ENCODE peak calls at places on chromosomes 16 and 17, in four cellular contexts. Z is BE2C; J is CD4-positive, alpha-beta T cell; D is A549. A is an unnamed sample.

GRCh38 chr16:80084614-80085013 is 456.2 kb upstream of the DYNLRB2 start:
- DNase-seq in Z (no peak), D (peak; percentile 75), J (no peak), A (peak; percentile 7)

GRCh38 chr16:87435399-87436224 is 43.5 kb downstream of the MAP1LC3B start:
- DNase-seq in Z (no peak), J (no peak), D (no peak), A (peak; percentile 46)

GRCh38 chr17:38469875-38470274 is 41.6 kb downstream of the ARHGAP23 start:
- DNase-seq in Z (no peak), D (no peak), J (no peak), A (no peak)

GRCh38 chr16:68041783-68042182 is 18.7 kb downstream of the DUS2 start:
- DNase-seq in D (no peak), J (no peak), Z (no peak), A (no peak)

GRCh38 chr17:59427996-59428395 is 96.5 kb downstream of the YPEL2 start:
- DNase-seq in D (no peak), J (no peak), Z (no peak), A (no peak)

GRCh38 chr16:85245307-85246172 is 133.3 kb upstream of the CIBAR2 start:
- DNase-seq in D (peak; percentile 69), J (peak; percentile 23), Z (peak; percentile 76), A (peak; percentile 88)

GRCh38 chr17:76789235-76789788 is 51.4 kb downstream of the MFSD11 start:
- DNase-seq in J (no peak), D (no peak), Z (peak; percentile 62), A (no peak)

GRCh38 chr16:31001507-31002251 is 8.8 kb downstream of the STX1B start:
- DNase-seq in Z (no peak), D (no peak), J (no peak), A (no peak)

GRCh38 chr17:37194208-37194607 is 181.6 kb upstream of the C17orf78 start:
- DNase-seq in D (peak; percentile 24), J (no peak), Z (no peak), A (no peak)

GRCh38 chr16:50285406-50286003 is 19.2 kb downstream of the ADCY7 start:
- DNase-seq in D (no peak), Z (no peak), J (no peak), A (peak; percentile 38)

GRCh38 chr16:64437706-64438329 is 684.0 kb downstream of the CDH11 start:
- DNase-seq in J (no peak), Z (peak; percentile 75), D (no peak), A (no peak)
- H3K9me3 ChIP-seq in J (no peaks in the 10 kb centered on the region), Z (no peaks in the 10 kb centered on the region), D (no peaks in the 10 kb centered on the region), A (peaks cover 4% of the 10 kb centered on the region)

GRCh38 chr16:28981517-28981916 is 3.3 kb upstream of the LAT start:
- DNase-seq in Z (peak; percentile 34), J (no peak), D (peak; percentile 61), A (peak; percentile 33)
- TF ChIP-seq CTCF in Z (peak; percentile 82), J (peak; percentile 42), D (peak; percentile 37), A (peak; percentile 60)

GRCh38 chr16:3306078-3306477 is 781 bp downstream of the ZNF75A start:
- DNase-seq in D (no peak), Z (no peak), J (no peak), A (no peak)
- H3K9me3 ChIP-seq in D (peaks cover 92% of the 10 kb centered on the region), Z (peaks cover 7% of the 10 kb centered on the region), J (peaks cover 43% of the 10 kb centered on the region), A (peaks cover 77% of the 10 kb centered on the region)

DNA sequence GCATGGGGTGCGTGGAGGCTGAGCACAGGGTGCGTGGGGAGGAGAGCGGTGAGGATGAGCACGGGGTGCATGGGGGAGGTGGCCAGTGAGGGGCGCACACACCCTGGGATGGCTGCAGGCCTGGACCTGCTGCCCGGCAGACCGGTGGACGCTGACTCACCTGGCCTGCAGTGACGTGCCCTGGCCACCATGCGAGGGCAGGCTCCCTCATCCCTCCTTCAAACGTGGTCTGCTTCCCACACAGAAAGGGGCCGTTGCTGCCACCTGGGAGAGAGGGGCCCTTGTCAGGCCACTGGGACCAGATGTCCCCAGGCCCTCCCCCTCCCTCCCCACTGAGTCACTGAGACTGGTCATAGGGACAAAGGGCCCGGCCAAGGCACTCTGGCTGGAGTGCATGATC is 20.1 kb upstream of the APRT start:
- DNase-seq in D (no peak), J (no peak), Z (no peak), A (no peak)
- TF ChIP-seq CTCF in D (no peak), J (no peak), Z (no peak), A (no peak)

DNA sequence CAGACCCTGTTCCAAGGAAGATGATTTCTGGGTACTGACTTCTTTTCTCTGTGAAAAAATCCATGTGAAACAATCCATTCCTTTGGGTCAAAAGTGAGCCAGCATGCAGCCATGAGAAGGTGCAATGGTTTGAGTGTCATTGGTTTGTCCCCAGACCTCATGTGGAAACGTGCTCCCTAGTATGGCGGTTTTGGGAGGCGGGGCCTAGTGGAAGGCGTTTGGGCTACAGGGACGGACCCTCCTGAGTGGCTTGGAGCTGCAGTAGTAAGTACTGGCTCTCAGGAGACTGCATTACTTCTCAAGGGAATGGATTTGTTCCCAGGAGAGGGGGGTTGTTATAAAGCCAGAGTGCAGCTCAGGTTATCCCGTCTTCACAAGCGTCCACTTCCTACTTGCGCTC is 19.4 kb downstream of the ELAC2 start:
- DNase-seq in D (no peak), J (no peak), Z (no peak), A (no peak)
- H3K9me3 ChIP-seq in D (no peaks in the 10 kb centered on the region), J (no peaks in the 10 kb centered on the region), Z (no peaks in the 10 kb centered on the region), A (no peaks in the 10 kb centered on the region)

GRCh38 chr17:44323359-44324091 is 1.1 kb downstream of the SLC25A39 start:
- DNase-seq in Z (no peak), D (no peak), J (no peak), A (no peak)

GRCh38 chr17:44327715-44328449 is 3.3 kb upstream of the SLC25A39 start:
- DNase-seq in J (no peak), Z (no peak), D (no peak), A (no peak)

GRCh38 chr17:44324571-44325275 is at the start of gene SLC25A39:
- DNase-seq in Z (peak; percentile 96), J (peak; percentile 91), D (peak; percentile 97), A (peak; percentile 85)

GRCh38 chr17:44324092-44324570 is 492 bp downstream of the SLC25A39 start:
- DNase-seq in J (no peak), D (no peak), Z (no peak), A (no peak)

DNA sequence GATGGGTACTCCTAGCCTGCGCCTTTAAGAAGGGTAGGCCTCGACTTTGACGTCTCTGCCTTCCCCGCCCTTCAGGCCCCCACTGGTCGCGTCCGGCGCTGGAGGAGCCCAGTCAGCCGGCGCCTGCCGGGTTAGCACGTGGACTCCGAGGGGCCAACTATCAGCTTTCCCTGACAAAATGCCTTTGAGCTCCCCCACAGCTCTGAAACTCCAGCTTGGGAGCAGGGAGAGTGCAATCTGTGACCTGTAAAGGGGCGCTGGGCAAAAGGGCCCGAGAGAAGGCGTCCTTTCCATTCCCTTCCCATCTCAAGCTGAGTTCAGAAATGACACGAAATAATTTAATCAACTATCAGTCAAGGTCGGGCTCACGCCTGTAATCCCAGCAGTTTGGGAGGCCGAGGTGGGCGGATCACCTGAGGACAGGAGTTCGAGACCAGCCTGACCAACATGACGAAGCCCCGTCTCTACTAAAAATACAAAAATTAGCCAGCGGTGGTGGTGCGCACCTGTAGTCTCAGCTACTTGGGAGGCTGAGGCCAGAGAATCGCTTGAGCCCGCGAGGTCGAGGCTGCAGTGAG is 2.3 kb upstream of the SLC25A39 start:
- DNase-seq in Z (peak; percentile 96), J (peak; percentile 87), D (peak; percentile 99), A (peak; percentile 95)
- TF ChIP-seq CTCF in Z (no peak), J (no peak), D (no peak), A (no peak)

GRCh38 chr16:71440669-71441347 is 1.0 kb downstream of the TLE7 start:
- DNase-seq in Z (no peak), J (no peak), D (no peak), A (no peak)

GRCh38 chr16:71441348-71441781 is 489 bp downstream of the TLE7 start:
- DNase-seq in D (no peak), Z (peak; percentile 32), J (no peak), A (peak; percentile 10)

GRCh38 chr16:71442041-71442440 is at the start of gene TLE7:
- DNase-seq in J (no peak), D (no peak), Z (no peak), A (no peak)

GRCh38 chr16:71439531-71439930 is 2.3 kb downstream of the TLE7 start:
- DNase-seq in D (no peak), Z (no peak), J (no peak), A (no peak)

GRCh38 chr16:71443714-71444113 is 1.9 kb upstream of the TLE7 start:
- DNase-seq in Z (no peak), J (no peak), D (no peak), A (no peak)
- H3K9me3 ChIP-seq in Z (no peaks in the 10 kb centered on the region), J (peaks cover 41% of the 10 kb centered on the region), D (peaks cover 71% of the 10 kb centered on the region), A (peaks cover 34% of the 10 kb centered on the region)

GRCh38 chr17:43171761-43172487 is 910 bp downstream of the NBR1 start:
- DNase-seq in J (no peak), D (peak; percentile 84), Z (peak; percentile 17), A (peak; percentile 71)
- TF ChIP-seq CTCF in J (peak; percentile 16), D (peak; percentile 45), Z (peak; percentile 38), A (peak; percentile 39)